ENCODE peak calls at places on chromosomes 3 and 15, in five cellular contexts. C is AG08396; T is cerebellum; R is DMS 273 treated with DMSO at 0.1 percent for 48 hours; Q is activated naive CD4-positive, alpha-beta T cell treated with anti-CD3 and anti-CD28 coated beads, Interleukin-2, amount 50 U/mL, for 72 hours. A is an unnamed sample.

GRCh38 chr15:39591896-39592315 is 11.0 kb downstream of the THBS1 start:
- DNase-seq in C (no peak), T (no peak), R (no peak), Q (no peak), A (no peak)

GRCh38 chr15:68205949-68206539 is 912 bp upstream of the CALML4 start:
- DNase-seq in C (no peak), T (no peak), R (no peak), Q (no peak), A (peak; percentile 71)

GRCh38 chr3:51940648-51941421 is 869 bp downstream of the RRP9 start:
- DNase-seq in C (peak; percentile 34), T (no peak), R (no peak), Q (no peak), A (no peak)

GRCh38 chr3:32621466-32621865 is 50.8 kb upstream of the DYNC1LI1 start:
- DNase-seq in C (no peak), T (no peak), R (no peak), Q (no peak), A (no peak)

GRCh38 chr15:68791431-68792283 is 29.0 kb downstream of the ANP32A start:
- DNase-seq in C (no peak), T (no peak), R (no peak), Q (peak; percentile 19), A (no peak)

GRCh38 chr15:63596666-63597032 is 538 bp upstream of the FBXL22 start:
- DNase-seq in C (no peak), T (no peak), R (no peak), Q (no peak), A (no peak)

GRCh38 chr3:8667429-8668091 is 23.0 kb upstream of the SSUH2 start:
- DNase-seq in C (no peak), T (no peak), R (no peak), Q (no peak), A (no peak)

GRCh38 chr3:14297784-14298236 is 104.6 kb upstream of the SLC6A6 start:
- DNase-seq in C (no peak), T (peak; percentile 19), R (no peak), Q (no peak), A (peak; percentile 50)

GRCh38 chr3:59247402-59247841 is 197.6 kb upstream of the CFAP20DC start:
- DNase-seq in C (no peak), T (no peak), R (no peak), Q (no peak), A (no peak)

GRCh38 chr3:61858054-61858453 is 296.7 kb downstream of the PTPRG start:
- DNase-seq in C (no peak), T (peak; percentile 37), R (no peak), Q (no peak), A (no peak)

GRCh38 chr15:71691700-71692417 is 118.5 kb upstream of the NR2E3 start:
- DNase-seq in C (peak; percentile 78), T (no peak), R (peak; percentile 13), Q (no peak), A (no peak)

GRCh38 chr3:72590732-72591192 is 257.5 kb downstream of the SHQ1 start:
- DNase-seq in C (no peak), T (no peak), R (no peak), Q (no peak), A (no peak)

GRCh38 chr15:70491183-70491621 is 272.2 kb downstream of the UACA start:
- DNase-seq in C (no peak), T (no peak), R (no peak), Q (no peak), A (no peak)

GRCh38 chr15:81398456-81398855 is 24.4 kb upstream of the TMC3 start:
- DNase-seq in C (no peak), T (no peak), R (no peak), Q (no peak), A (no peak)

GRCh38 chr3:58567251-58567515 is 10.0 kb downstream of the FAM107A start:
- DNase-seq in C (no peak), T (no peak), R (no peak), Q (no peak), A (no peak)

GRCh38 chr3:170222647-170223541 is 670 bp downstream of the PRKCI start:
- DNase-seq in C (peak; percentile 41), T (peak; percentile 41), R (peak; percentile 56), Q (peak; percentile 30), A (peak; percentile 21)

GRCh38 chr15:51380999-51381806 is 39.7 kb downstream of the GLDN start:
- DNase-seq in C (peak; percentile 66), T (peak; percentile 68), R (peak; percentile 32), Q (peak; percentile 32), A (peak; percentile 91)

GRCh38 chr3:42539871-42540714 is 37.6 kb downstream of the VIPR1 start:
- DNase-seq in C (peak; percentile 52), T (no peak), R (no peak), Q (peak; percentile 77), A (peak; percentile 30)

GRCh38 chr3:5016218-5017161 is 37.3 kb downstream of the BHLHE40 start:
- DNase-seq in C (no peak), T (no peak), R (no peak), Q (no peak), A (peak; percentile 31)